ENCODE peak calls at places on chromosomes 1 and 21, in four cellular contexts. Y is stimulated activated CD4-positive, alpha-beta T cell treated with anti-CD3 and anti-CD28 coated beads, Interleukin-4, amount 100 ng/mL, for 48 hours; M is mucosa of descending colon; C is natural killer cell. A is an unnamed sample.

GRCh38 chr1:159211331-159212136 is 6.9 kb downstream of the ACKR1 start:
- DNase-seq in C (peak; percentile 22), M (no peak), Y (peak; percentile 54), A (peak; percentile 20)

GRCh38 chr1:211356723-211357418 is 30.2 kb downstream of the TRAF5 start:
- DNase-seq in M (no peak), C (no peak), Y (no peak), A (no peak)

GRCh38 chr1:65067491-65068201 is 80.4 kb upstream of the AK4 start:
- DNase-seq in M (peak; percentile 77), Y (peak; percentile 33), C (peak; percentile 47), A (peak; percentile 40)

GRCh38 chr1:201896951-201897391 is 8.3 kb downstream of the SHISA4 start:
- DNase-seq in C (no peak), Y (no peak), M (no peak), A (no peak)

GRCh38 chr1:112708489-112708888 is 1.6 kb upstream of the RHOC start:
- DNase-seq in Y (no peak), C (no peak), M (no peak), A (no peak)

GRCh38 chr21:41250519-41250918 is 66.1 kb upstream of the FAM3B start:
- DNase-seq in Y (no peak), M (no peak), C (no peak), A (no peak)

GRCh38 chr1:243428617-243429342 is 172.9 kb downstream of the SDCCAG8 start:
- DNase-seq in Y (no peak), M (no peak), C (no peak), A (no peak)

GRCh38 chr1:146020058-146020738 is 1.3 kb downstream of the HJV start:
- DNase-seq in C (no peak), M (peak; percentile 7), Y (no peak), A (no peak)

GRCh38 chr1:184039126-184039525 is 1.6 kb upstream of the COLGALT2 start:
- DNase-seq in C (no peak), M (no peak), Y (no peak), A (no peak)

GRCh38 chr21:38671716-38672115 is 134.0 kb upstream of the ETS2 start:
- DNase-seq in M (no peak), C (no peak), Y (no peak), A (no peak)

GRCh38 chr1:91700771-91701493 is 185.0 kb downstream of the TGFBR3 start:
- DNase-seq in C (no peak), M (no peak), Y (no peak), A (no peak)

GRCh38 chr1:14608308-14608707 is 9.8 kb downstream of the KAZN start:
- DNase-seq in Y (no peak), C (no peak), M (no peak), A (no peak)

GRCh38 chr1:24089027-24089742 is 22.8 kb downstream of the MYOM3 start:
- DNase-seq in C (no peak), M (no peak), Y (no peak), A (no peak)

GRCh38 chr1:167057297-167057688 is 32.9 kb downstream of the GPA33 start:
- DNase-seq in M (no peak), C (no peak), Y (no peak), A (peak; percentile 16)

GRCh38 chr1:208044568-208045241 is 133.8 kb upstream of the CD34 start:
- DNase-seq in Y (no peak), M (no peak), C (no peak), A (no peak)

GRCh38 chr21:44751186-44751798 is 39.9 kb upstream of the TSPEAR start:
- DNase-seq in M (no peak), Y (no peak), C (no peak), A (no peak)

GRCh38 chr1:101310484-101310883 is 73.7 kb downstream of the S1PR1 start:
- DNase-seq in C (no peak), Y (no peak), M (no peak), A (no peak)

GRCh38 chr1:155064109-155064812 is 721 bp downstream of the EFNA4 start:
- DNase-seq in Y (no peak), M (peak; percentile 65), C (no peak), A (no peak)

GRCh38 chr1:89483010-89483756 is 41.4 kb upstream of the LRRC8B start:
- DNase-seq in Y (peak; percentile 82), M (no peak), C (peak; percentile 48), A (peak; percentile 74)

GRCh38 chr1:85606414-85606800 is 25.8 kb downstream of the CCN1 start:
- DNase-seq in M (no peak), C (no peak), Y (no peak), A (no peak)

GRCh38 chr1:221987860-221988520 is 246.1 kb upstream of the DUSP10 start:
- DNase-seq in M (no peak), C (no peak), Y (no peak), A (no peak)

GRCh38 chr21:39137248-39138186 is 45.7 kb downstream of the PSMG1 start:
- DNase-seq in Y (no peak), M (no peak), C (no peak), A (no peak)

GRCh38 chr1:31617917-31618746 is 643 bp downstream of the HCRTR1 start:
- DNase-seq in M (no peak), Y (peak; percentile 49), C (peak; percentile 33), A (no peak)

GRCh38 chr1:94806451-94806861 is 13.7 kb upstream of the SLC44A3 start:
- DNase-seq in M (no peak), C (no peak), Y (no peak), A (no peak)

GRCh38 chr1:10824821-10825540 is 28.5 kb upstream of the CASZ1 start:
- DNase-seq in Y (no peak), M (no peak), C (no peak), A (no peak)

GRCh38 chr1:11736746-11737639 is 1.1 kb downstream of the AGTRAP start:
- DNase-seq in C (peak; percentile 38), M (peak; percentile 74), Y (no peak), A (peak; percentile 57)